ENCODE peak calls at places on chromosomes 6 and 20, in nine cellular contexts. U is naive thymus-derived CD4-positive, alpha-beta T cell; Q is IMR-90; F is fibroblast of lung; L is uterus; K is mucosa of descending colon; J is neural progenitor cell; P is tibial artery; C is ovary. W is an unnamed sample. For H3K9me3 and H3K4me1, the result is how much of the 10 kb centered on the place peaks cover.

GRCh38 chr6:15536201-15536955 is 126.5 kb downstream of the DTNBP1 start:
- DNase-seq in F (no peak), U (no peak), P (no peak), Q (no peak), K (no peak), J (no peak), L (no peak), C (no peak), W (no peak)

GRCh38 chr6:13398421-13398994 is 70.2 kb upstream of the TBC1D7 start:
- DNase-seq in P (no peak), K (no peak), L (no peak), U (no peak), J (peak), F (no peak), C (no peak), Q (no peak), W (no peak)

GRCh38 chr20:3003416-3003815 is 40.0 kb upstream of the GNRH2 start:
- DNase-seq in L (no peak), K (no peak), Q (no peak), F (no peak), J (no peak), C (no peak), P (no peak), U (no peak), W (no peak)

GRCh38 chr20:11302436-11302835 is 615.3 kb upstream of the BTBD3 start:
- DNase-seq in F (peak), C (no peak), P (no peak), L (no peak), U (no peak), Q (peak), J (no peak), K (no peak), W (no peak)

GRCh38 chr6:100700009-100700408 is 181.1 kb downstream of the ASCC3 start:
- DNase-seq in F (no peak), L (no peak), P (no peak), J (no peak), Q (no peak), U (no peak), K (no peak), C (no peak), W (no peak)

GRCh38 chr6:14286144-14286543 is 168.6 kb downstream of the CD83 start:
- DNase-seq in L (no peak), Q (peak), U (no peak), C (no peak), F (peak), P (peak), J (no peak), K (no peak), W (no peak)

GRCh38 chr20:63578224-63579016 is 4.4 kb upstream of the HELZ2 start:
- DNase-seq in L (no peak), J (no peak), C (no peak), Q (no peak), U (no peak), F (no peak), K (no peak), P (no peak), W (no peak)

GRCh38 chr6:157982580-157983438 is 1.1 kb downstream of the SYNJ2 start:
- DNase-seq in F (peak), C (no peak), J (peak), L (peak), U (peak), K (peak), Q (peak), P (peak), W (no peak)

GRCh38 chr20:48763183-48764030 is 64.4 kb downstream of the PREX1 start:
- DNase-seq in P (no peak), C (no peak), J (peak), U (no peak), Q (no peak), F (no peak), K (no peak), L (peak), W (peak)

GRCh38 chr20:25360631-25361286 is 29.9 kb downstream of the ABHD12 start:
- DNase-seq in L (no peak), C (no peak), Q (peak), U (no peak), K (no peak), F (peak), J (no peak), P (no peak), W (no peak)

GRCh38 chr6:131995924-131996323 is 44.8 kb upstream of the CCN2 start:
- DNase-seq in L (no peak), U (no peak), J (no peak), K (no peak), P (no peak), F (peak), Q (peak), C (no peak), W (no peak)

GRCh38 chr6:18595774-18596528 is 208.8 kb downstream of the RNF144B start:
- DNase-seq in K (peak), U (peak), J (peak), Q (peak), F (peak), P (peak), L (peak), C (no peak), W (no peak)

GRCh38 chr20:50724851-50725721 is 6.3 kb upstream of the PARD6B start:
- DNase-seq in F (peak), J (peak), K (no peak), L (peak), C (peak), Q (peak), P (peak), U (no peak), W (peak)

GRCh38 chr6:91697010-91697694 is 1110.3 kb upstream of the MAP3K7 start:
- DNase-seq in U (no peak), Q (no peak), C (no peak), K (no peak), L (no peak), F (no peak), J (no peak), P (no peak), W (no peak)

GRCh38 chr20:4949833-4950178 is 51.5 kb downstream of the SLC23A2 start:
- DNase-seq in K (peak), P (no peak), L (peak), F (peak), Q (peak), U (no peak), C (no peak), J (peak), W (no peak)

GRCh38 chr6:14046476-14047068 is 71.0 kb upstream of the CD83 start:
- DNase-seq in L (no peak), J (peak), K (peak), P (no peak), C (no peak), U (peak), Q (peak), F (peak), W (no peak)

GRCh38 chr6:73157870-73158269 is 67.4 kb downstream of the KHDC1L start:
- DNase-seq in Q (no peak), J (no peak), P (no peak), F (no peak), K (no peak), L (no peak), C (no peak), U (no peak), W (no peak)

GRCh38 chr6:135481786-135482369 is 15.7 kb downstream of the AHI1 start:
- DNase-seq in P (no peak), C (no peak), J (peak), U (no peak), L (no peak), F (peak), K (no peak), Q (peak), W (no peak)
- H3K9me3 ChIP-seq in P (under half), C (under half), J (under half), U (under half), L (under half), F (under half), K (half or more), Q (under half), W (under half)

DNA sequence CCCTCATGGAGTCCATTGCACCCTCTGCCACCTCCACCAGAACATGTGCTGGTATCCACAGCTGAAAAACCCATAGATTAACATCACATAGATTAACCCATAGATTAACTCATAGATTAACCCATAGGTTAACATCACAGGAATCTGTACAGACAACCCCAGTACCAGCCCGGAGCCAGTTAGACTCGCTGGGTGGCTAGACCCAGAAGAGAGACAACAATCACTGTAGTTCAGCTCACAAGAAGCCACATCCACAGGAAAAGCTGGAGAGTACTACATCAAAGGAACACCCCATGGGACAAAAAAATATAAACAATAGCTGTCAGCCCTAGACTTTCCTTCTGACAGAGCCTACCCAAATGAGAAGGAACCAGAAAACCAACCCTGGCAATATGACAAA is 25.1 kb downstream of the SERPINB9 start:
- DNase-seq in Q (no peak), P (no peak), J (no peak), L (no peak), C (no peak), K (no peak), U (peak), F (no peak), W (no peak)
- H3K4me1 ChIP-seq in Q (under half), P (under half), J (under half), L (under half), C (under half), K (under half), U (half or more), F (under half), W (under half)

GRCh38 chr20:39944861-39945260 is 744.2 kb downstream of the MAFB start:
- DNase-seq in K (no peak), U (no peak), F (no peak), P (no peak), Q (no peak), J (no peak), L (no peak), C (no peak), W (no peak)

GRCh38 chr20:39943336-39943735 is 745.7 kb downstream of the MAFB start:
- DNase-seq in K (no peak), J (no peak), C (no peak), P (no peak), L (no peak), Q (no peak), U (no peak), F (peak), W (no peak)

GRCh38 chr20:39941235-39941634 is 747.8 kb downstream of the MAFB start:
- DNase-seq in F (no peak), J (no peak), U (no peak), L (no peak), K (no peak), Q (no peak), C (no peak), P (no peak), W (no peak)

GRCh38 chr20:39946053-39946810 is 742.8 kb downstream of the MAFB start:
- DNase-seq in J (no peak), Q (no peak), C (no peak), K (no peak), L (no peak), P (no peak), F (no peak), U (no peak), W (no peak)

DNA sequence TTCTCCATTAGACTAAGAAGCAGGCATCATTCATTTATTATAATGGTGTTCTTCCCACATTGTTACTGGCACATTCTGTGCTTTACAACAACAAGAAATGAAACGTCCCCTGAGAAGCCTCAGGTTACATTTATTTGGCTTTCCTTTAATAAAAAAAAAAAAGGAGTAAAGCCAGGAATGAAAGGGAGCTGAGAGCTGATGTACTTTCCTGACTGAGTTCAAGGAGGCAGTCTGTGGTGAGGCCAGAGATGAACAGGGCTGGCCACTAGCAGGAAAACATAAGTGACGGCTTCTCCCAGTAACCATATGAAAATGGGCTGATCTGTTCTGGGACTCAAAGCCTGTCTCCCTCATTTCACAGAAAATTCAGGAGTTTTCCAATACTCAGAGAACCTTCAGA is 742.1 kb downstream of the MAFB start:
- DNase-seq in L (no peak), K (no peak), C (no peak), P (no peak), Q (no peak), F (no peak), U (no peak), J (no peak), W (no peak)
- H3K9me3 ChIP-seq in L (under half), K (under half), C (under half), P (under half), Q (under half), F (under half), U (under half), J (under half), W (under half)

GRCh38 chr6:143058987-143059386 is 1.7 kb upstream of the AIG1 start:
- DNase-seq in J (peak), U (no peak), L (no peak), F (peak), Q (no peak), C (no peak), P (no peak), K (no peak), W (no peak)
- H3K4me1 ChIP-seq in J (under half), U (under half), L (under half), F (under half), Q (under half), C (under half), P (under half), K (under half), W (under half)